ENCODE peak calls at places on chromosomes 2 and 18, in seven cellular contexts. Y, Q, M, Z, H, G and K are unnamed samples. For H3K4me1, the result is how much of the 10 kb centered on the place peaks cover.

GRCh38 chr2:23554054-23554697 is 169.2 kb downstream of the KLHL29 start:
- DNase-seq in Y (no peak), Q (no peak), M (no peak), Z (no peak), H (peak), G (no peak), K (peak)

GRCh38 chr18:46632401-46633089 is 24.5 kb downstream of the LOXHD1 start:
- DNase-seq in Y (no peak), Q (peak), M (no peak), Z (no peak), H (no peak), G (no peak), K (no peak)

GRCh38 chr2:12202702-12203101 is 456.3 kb downstream of the LPIN1 start:
- DNase-seq in Y (no peak), Q (no peak), M (no peak), Z (no peak), H (no peak), G (no peak), K (peak)

GRCh38 chr18:61943175-61943964 is 50.6 kb upstream of the RNF152 start:
- DNase-seq in Y (no peak), Q (no peak), M (no peak), Z (no peak), H (no peak), G (no peak), K (no peak)

GRCh38 chr2:145842002-145842401 is 1322.1 kb upstream of the ZEB2 start:
- DNase-seq in Y (no peak), Q (no peak), M (no peak), Z (no peak), H (no peak), G (no peak), K (no peak)

GRCh38 chr2:168348076-168348475 is 100.7 kb upstream of the STK39 start:
- DNase-seq in Y (no peak), Q (no peak), M (no peak), Z (peak), H (no peak), G (no peak), K (peak)

GRCh38 chr2:20444113-20444992 is 2.5 kb upstream of the RHOB start:
- DNase-seq in Y (no peak), Q (no peak), M (no peak), Z (no peak), H (no peak), G (peak), K (no peak)

GRCh38 chr2:14540003-14540402 is 92.5 kb upstream of the LRATD1 start:
- DNase-seq in Y (no peak), Q (no peak), M (no peak), Z (no peak), H (no peak), G (no peak), K (no peak)

GRCh38 chr18:47882641-47883040 is 47.8 kb downstream of the SMAD2 start:
- DNase-seq in Y (no peak), Q (no peak), M (no peak), Z (no peak), H (no peak), G (no peak), K (no peak)

GRCh38 chr2:205776720-205777119 is 94.4 kb downstream of the NRP2 start:
- DNase-seq in Y (no peak), Q (no peak), M (no peak), Z (no peak), H (no peak), G (no peak), K (no peak)

GRCh38 chr2:112542974-112543760 is 902 bp downstream of the POLR1B start:
- DNase-seq in Y (peak), Q (no peak), M (no peak), Z (peak), H (no peak), G (no peak), K (no peak)

GRCh38 chr2:17375262-17375661 is 143.0 kb downstream of the RAD51AP2 start:
- DNase-seq in Y (no peak), Q (no peak), M (no peak), Z (no peak), H (no peak), G (no peak), K (no peak)

GRCh38 chr2:60550151-60550983 is 3.1 kb downstream of the BCL11A start:
- DNase-seq in Y (peak), Q (no peak), M (peak), Z (peak), H (no peak), G (peak), K (no peak)

GRCh38 chr2:71348302-71348701 is 16.7 kb downstream of the ZNF638 start:
- DNase-seq in Y (peak), Q (no peak), M (no peak), Z (no peak), H (no peak), G (no peak), K (no peak)

GRCh38 chr2:170711196-170711773 is 3.9 kb upstream of the SP5 start:
- DNase-seq in Y (no peak), Q (no peak), M (no peak), Z (no peak), H (no peak), G (no peak), K (no peak)

DNA sequence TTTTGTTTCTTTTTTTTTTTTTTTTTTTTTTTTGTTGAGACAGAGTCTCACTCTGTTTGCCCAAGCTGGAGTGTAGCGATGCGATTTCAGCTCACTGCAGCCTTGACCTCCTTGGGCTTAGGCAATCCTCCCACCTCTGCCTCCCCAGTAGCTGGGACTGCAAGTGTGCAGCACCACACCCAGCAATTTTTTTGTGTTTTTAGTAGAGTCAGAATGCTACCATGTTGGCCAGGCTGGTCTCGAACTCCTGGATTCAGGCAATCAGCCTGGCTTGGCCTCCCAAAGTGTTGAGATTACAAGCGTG is 8.2 kb downstream of the ITGA6 start:
- DNase-seq in Y (no peak), Q (no peak), M (no peak), Z (no peak), H (no peak), G (no peak), K (no peak)
- H3K4me1 ChIP-seq in Y (half or more), Q (half or more), M (under half), Z (under half), H (half or more), G (half or more), K (under half)

GRCh38 chr18:77170850-77171410 is 38.3 kb upstream of the MBP start:
- DNase-seq in Y (no peak), Q (no peak), M (no peak), Z (no peak), H (no peak), G (no peak), K (no peak)
- H3K4me1 ChIP-seq in Y (under half), Q (under half), M (under half), Z (under half), H (under half), G (under half), K (under half)

GRCh38 chr2:207107551-207107950 is 58.2 kb downstream of the KLF7 start:
- DNase-seq in Y (no peak), Q (no peak), M (no peak), Z (no peak), H (no peak), G (no peak), K (no peak)
- H3K4me1 ChIP-seq in Y (under half), Q (under half), M (under half), Z (under half), H (under half), G (under half), K (under half)

GRCh38 chr2:96866986-96867755 is 2.7 kb downstream of the SEMA4C start:
- DNase-seq in Y (no peak), Q (no peak), M (no peak), Z (no peak), H (no peak), G (no peak), K (no peak)
- H3K4me1 ChIP-seq in Y (under half), Q (under half), M (under half), Z (under half), H (under half), G (under half), K (under half)

DNA sequence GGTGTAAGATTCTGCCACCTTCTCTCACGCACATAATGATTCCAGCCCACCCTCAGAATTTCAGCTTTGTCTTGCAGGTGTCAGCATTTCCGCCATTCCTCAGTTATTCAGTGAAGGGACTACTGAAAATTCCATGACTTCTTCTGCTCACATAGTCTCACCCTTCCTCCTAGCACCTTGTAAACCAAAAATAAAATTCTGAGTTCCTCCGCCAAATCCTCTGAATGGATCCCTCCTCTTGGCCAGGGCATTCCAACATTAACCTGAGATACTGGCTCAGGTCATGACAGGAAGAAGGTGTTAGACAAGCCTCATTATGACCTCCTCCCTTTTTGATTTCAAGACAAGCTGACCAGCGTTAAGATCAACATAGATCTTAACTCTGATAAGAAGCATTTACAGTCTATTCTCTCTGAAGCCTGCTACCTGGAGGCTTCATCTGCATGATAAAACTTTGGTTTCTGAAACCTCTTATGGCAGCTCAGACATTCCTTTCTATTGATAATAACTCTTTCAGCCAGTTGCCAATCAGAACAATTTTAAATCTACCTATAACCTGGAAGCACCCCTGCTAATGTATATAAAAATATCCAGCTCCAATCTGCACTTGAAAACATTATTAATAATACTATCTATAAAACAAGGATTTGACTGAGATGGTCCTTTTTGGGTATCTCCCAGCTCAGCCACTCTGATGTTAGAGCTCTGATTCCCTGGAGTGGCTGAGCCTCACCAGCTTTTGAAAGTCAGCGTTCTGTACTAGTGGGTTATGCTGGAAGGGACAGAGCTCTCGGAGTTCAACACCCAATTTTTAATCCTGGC is 136.4 kb upstream of the APCDD1 start:
- DNase-seq in Y (no peak), Q (no peak), M (no peak), Z (no peak), H (no peak), G (no peak), K (no peak)
- H3K4me1 ChIP-seq in Y (under half), Q (under half), M (under half), Z (under half), H (under half), G (under half), K (under half)

GRCh38 chr2:40430741-40431599 is 20.9 kb downstream of the SLC8A1 start:
- DNase-seq in Y (no peak), Q (no peak), M (no peak), Z (no peak), H (no peak), G (no peak), K (no peak)

GRCh38 chr2:40431600-40431955 is 20.3 kb downstream of the SLC8A1 start:
- DNase-seq in Y (no peak), Q (no peak), M (no peak), Z (no peak), H (no peak), G (no peak), K (no peak)

GRCh38 chr2:40433739-40434138 is 18.2 kb downstream of the SLC8A1 start:
- DNase-seq in Y (no peak), Q (no peak), M (no peak), Z (no peak), H (no peak), G (no peak), K (no peak)

GRCh38 chr2:40434638-40435296 is 17.1 kb downstream of the SLC8A1 start:
- DNase-seq in Y (no peak), Q (peak), M (no peak), Z (no peak), H (no peak), G (no peak), K (peak)

DNA sequence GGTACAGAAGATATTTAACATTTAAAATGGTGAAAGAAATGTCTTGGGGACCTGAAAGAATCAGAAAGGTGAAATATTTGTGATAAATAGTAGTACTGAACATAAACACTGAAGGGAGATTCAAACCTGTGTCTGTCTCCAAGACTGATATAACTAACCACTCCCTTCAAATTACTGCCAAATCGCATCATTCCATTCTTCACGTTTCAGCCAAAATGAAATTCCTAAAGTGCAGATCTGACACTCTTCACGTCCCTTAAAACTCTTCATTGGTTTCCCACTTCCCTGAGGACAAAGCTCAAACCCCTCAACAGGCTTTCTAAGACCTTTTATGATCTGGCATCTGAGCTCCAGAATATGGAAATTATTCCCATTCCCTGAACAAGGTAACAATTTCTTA is 19.0 kb downstream of the SLC8A1 start:
- DNase-seq in Y (no peak), Q (no peak), M (no peak), Z (no peak), H (no peak), G (no peak), K (no peak)
- H3K4me1 ChIP-seq in Y (under half), Q (under half), M (under half), Z (under half), H (under half), G (under half), K (under half)

DNA sequence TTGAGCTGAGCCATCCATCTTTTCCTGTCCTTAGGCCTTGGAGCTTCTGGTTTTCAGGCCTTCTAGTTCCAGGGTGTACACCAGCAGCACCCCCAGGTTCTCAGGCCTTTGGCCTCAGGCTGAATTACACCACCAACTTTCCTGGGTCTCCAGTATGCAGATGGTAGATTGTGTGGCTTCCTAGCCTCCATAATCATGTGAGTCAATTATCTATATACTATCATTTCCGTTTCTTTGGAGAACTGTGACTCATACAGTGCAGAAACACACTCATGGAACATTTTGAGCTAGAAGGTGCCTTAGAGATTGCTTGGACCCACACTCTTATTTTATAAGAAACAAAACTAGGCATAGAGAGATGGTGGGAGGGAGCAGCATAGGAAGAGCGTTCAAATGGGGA is 167.4 kb downstream of the NCK2 start:
- DNase-seq in Y (no peak), Q (no peak), M (no peak), Z (no peak), H (no peak), G (no peak), K (no peak)
- H3K4me1 ChIP-seq in Y (under half), Q (under half), M (under half), Z (under half), H (under half), G (under half), K (under half)

GRCh38 chr2:127408807-127409099 is 9.5 kb upstream of the PROC start:
- DNase-seq in Y (no peak), Q (no peak), M (no peak), Z (no peak), H (no peak), G (no peak), K (no peak)
- H3K4me1 ChIP-seq in Y (under half), Q (under half), M (under half), Z (under half), H (under half), G (under half), K (under half)

GRCh38 chr18:9571546-9571945 is 42.8 kb downstream of the PPP4R1 start:
- DNase-seq in Y (no peak), Q (no peak), M (no peak), Z (no peak), H (no peak), G (no peak), K (no peak)
- H3K4me1 ChIP-seq in Y (under half), Q (under half), M (under half), Z (under half), H (under half), G (under half), K (under half)